ENCODE peak calls at places on chromosomes 2 and 18, in six cellular contexts. One of them, this sample, is unnamed.
A peak's percentile ranks its signal among the peaks of the same experiment; 100 is the strongest.

GRCh38 chr2:238133499-238134392 is 4.7 kb upstream of the KLHL30 start:
- DNase-seq in ovary: no peak
- DNase-seq in breast epithelium: no peak
- DNase-seq in body of pancreas: no peak
- DNase-seq in K562: no peak
- DNase-seq in erythroblast: no peak
- DNase-seq in this sample: no peak

GRCh38 chr2:42072349-42073118 is 24.7 kb downstream of the PKDCC start:
- DNase-seq in breast epithelium: no peak
- DNase-seq in K562: no peak
- DNase-seq in body of pancreas: peak; percentile 22
- DNase-seq in ovary: no peak
- DNase-seq in erythroblast: no peak
- DNase-seq in this sample: peak; percentile 61

GRCh38 chr18:45548614-45549013 is 66.7 kb upstream of the SLC14A2 start:
- DNase-seq in ovary: no peak
- DNase-seq in body of pancreas: no peak
- DNase-seq in K562: no peak
- DNase-seq in erythroblast: no peak
- DNase-seq in breast epithelium: no peak
- DNase-seq in this sample: no peak

GRCh38 chr2:15943378-15943851 is 3.1 kb downstream of the MYCN start:
- DNase-seq in K562: peak; percentile 69
- DNase-seq in breast epithelium: no peak
- DNase-seq in erythroblast: no peak
- DNase-seq in body of pancreas: no peak
- DNase-seq in ovary: peak; percentile 39
- DNase-seq in this sample: peak; percentile 18

GRCh38 chr18:9038277-9038871 is 64.1 kb upstream of the NDUFV2 start:
- DNase-seq in body of pancreas: no peak
- DNase-seq in K562: no peak
- DNase-seq in ovary: no peak
- DNase-seq in breast epithelium: no peak
- DNase-seq in erythroblast: no peak
- DNase-seq in this sample: no peak

GRCh38 chr2:241049739-241050623 is 51.6 kb downstream of the SNED1 start:
- DNase-seq in ovary: peak; percentile 15
- DNase-seq in erythroblast: peak; percentile 27
- DNase-seq in K562: peak; percentile 59
- DNase-seq in body of pancreas: no peak
- DNase-seq in breast epithelium: no peak
- DNase-seq in this sample: no peak

GRCh38 chr2:2793514-2793913 is 462.4 kb upstream of the MYT1L start:
- DNase-seq in breast epithelium: no peak
- DNase-seq in erythroblast: no peak
- DNase-seq in K562: no peak
- DNase-seq in body of pancreas: no peak
- DNase-seq in ovary: no peak
- DNase-seq in this sample: no peak

GRCh38 chr2:37878536-37878935 is 46.6 kb upstream of the RMDN2 start:
- DNase-seq in breast epithelium: no peak
- DNase-seq in ovary: no peak
- DNase-seq in body of pancreas: no peak
- DNase-seq in erythroblast: no peak
- DNase-seq in K562: no peak
- DNase-seq in this sample: no peak

GRCh38 chr2:71181316-71181715 is 45.6 kb downstream of the PAIP2B start:
- DNase-seq in ovary: no peak
- DNase-seq in K562: no peak
- DNase-seq in body of pancreas: no peak
- DNase-seq in breast epithelium: no peak
- DNase-seq in erythroblast: no peak
- DNase-seq in this sample: no peak

GRCh38 chr2:156455366-156455975 is 19.3 kb downstream of the GPD2 start:
- DNase-seq in breast epithelium: no peak
- DNase-seq in erythroblast: no peak
- DNase-seq in body of pancreas: no peak
- DNase-seq in K562: no peak
- DNase-seq in ovary: no peak
- DNase-seq in this sample: no peak

GRCh38 chr18:49238433-49239042 is 221.9 kb downstream of the DYM start:
- DNase-seq in erythroblast: peak; percentile 43
- DNase-seq in K562: no peak
- DNase-seq in breast epithelium: no peak
- DNase-seq in body of pancreas: no peak
- DNase-seq in ovary: no peak
- DNase-seq in this sample: peak; percentile 50

GRCh38 chr2:113692698-113693428 is 63.6 kb downstream of the SLC35F5 start:
- DNase-seq in erythroblast: no peak
- DNase-seq in ovary: no peak
- DNase-seq in K562: no peak
- DNase-seq in body of pancreas: no peak
- DNase-seq in breast epithelium: no peak
- DNase-seq in this sample: peak; percentile 66

GRCh38 chr2:26001743-26002341 is 19.5 kb upstream of the KIF3C start:
- DNase-seq in breast epithelium: no peak
- DNase-seq in erythroblast: no peak
- DNase-seq in ovary: peak; percentile 59
- DNase-seq in K562: no peak
- DNase-seq in body of pancreas: peak; percentile 90
- DNase-seq in this sample: no peak

GRCh38 chr2:9286553-9287399 is 80.2 kb downstream of the ASAP2 start:
- DNase-seq in K562: no peak
- DNase-seq in body of pancreas: no peak
- DNase-seq in breast epithelium: no peak
- DNase-seq in ovary: no peak
- DNase-seq in erythroblast: no peak
- DNase-seq in this sample: no peak

GRCh38 chr2:9288681-9289338 is 82.2 kb downstream of the ASAP2 start:
- DNase-seq in erythroblast: no peak
- DNase-seq in ovary: no peak
- DNase-seq in K562: no peak
- DNase-seq in breast epithelium: no peak
- DNase-seq in body of pancreas: no peak
- DNase-seq in this sample: no peak

GRCh38 chr2:9287400-9288059 is 80.9 kb downstream of the ASAP2 start:
- DNase-seq in breast epithelium: no peak
- DNase-seq in K562: no peak
- DNase-seq in ovary: no peak
- DNase-seq in erythroblast: no peak
- DNase-seq in body of pancreas: no peak
- DNase-seq in this sample: peak; percentile 44

GRCh38 chr2:9285921-9286320 is 79.3 kb downstream of the ASAP2 start:
- DNase-seq in ovary: no peak
- DNase-seq in body of pancreas: no peak
- DNase-seq in erythroblast: no peak
- DNase-seq in K562: no peak
- DNase-seq in breast epithelium: no peak
- DNase-seq in this sample: no peak

DNA sequence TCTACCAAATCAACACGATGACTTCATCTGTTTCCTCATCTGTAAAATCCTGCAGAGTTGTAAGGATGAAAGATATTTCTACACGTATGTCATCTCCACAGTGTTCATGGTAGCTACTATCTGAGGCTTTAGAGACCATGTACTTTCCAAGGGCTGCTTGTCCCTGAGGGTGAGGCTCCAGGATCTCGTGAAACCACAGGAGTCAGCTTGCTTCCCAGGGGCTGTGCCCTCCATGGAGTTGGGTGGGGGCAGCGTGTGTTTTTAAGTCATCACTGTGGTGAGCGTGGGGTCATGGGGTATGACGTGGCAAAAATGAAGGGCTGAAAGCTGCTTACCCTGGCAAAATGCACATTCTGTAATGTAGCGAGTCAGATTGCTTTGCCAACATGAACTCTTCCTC is 81.6 kb downstream of the ASAP2 start:
- DNase-seq in body of pancreas: no peak
- DNase-seq in ovary: no peak
- DNase-seq in K562: no peak
- DNase-seq in erythroblast: no peak
- DNase-seq in breast epithelium: no peak
- DNase-seq in this sample: no peak
- TF ChIP-seq POLR2A in body of pancreas: no peak
- TF ChIP-seq POLR2A in ovary: no peak
- TF ChIP-seq POLR2A in K562: no peak
- TF ChIP-seq POLR2A in erythroblast: no peak
- TF ChIP-seq POLR2A in breast epithelium: no peak
- TF ChIP-seq POLR2A in this sample: no peak

DNA sequence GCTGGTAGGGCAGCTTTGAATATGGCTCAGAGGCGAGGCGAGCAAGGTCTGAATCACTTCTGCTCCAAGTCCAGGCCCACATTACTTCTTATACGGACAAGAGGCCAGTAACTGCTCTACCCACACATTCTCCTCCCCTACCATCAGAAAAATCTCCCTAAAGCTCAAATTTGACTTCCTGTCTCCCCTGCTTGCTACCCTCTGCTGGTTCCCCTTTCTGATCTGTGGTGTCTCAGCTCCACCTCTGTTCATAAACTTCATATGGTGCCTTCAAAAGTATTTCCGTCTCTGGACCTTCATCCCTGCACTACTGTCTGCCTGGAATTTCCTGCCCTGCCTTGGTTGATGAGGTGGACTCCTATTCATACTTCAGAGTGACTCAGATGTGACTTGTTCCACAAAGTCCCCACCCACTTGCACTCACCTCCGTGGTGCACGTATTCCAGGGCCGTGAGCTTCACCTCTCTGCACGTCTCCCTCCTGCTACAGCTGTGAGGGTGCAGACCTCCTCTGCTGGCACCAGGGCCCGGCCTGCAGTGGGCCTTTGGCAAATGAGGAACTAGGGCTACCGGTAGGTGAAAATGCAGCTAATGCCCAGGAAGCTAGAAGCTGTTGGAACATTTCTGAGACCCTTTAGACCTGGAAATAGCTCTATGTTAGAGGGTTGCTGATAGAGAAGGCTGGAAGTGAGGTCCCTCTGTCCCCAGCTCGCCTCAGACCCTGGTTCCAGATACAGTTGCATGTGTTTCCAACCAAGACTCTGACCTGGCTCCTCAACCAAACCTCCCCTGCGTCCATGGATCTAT is 24.6 kb upstream of the KCMF1 start:
- DNase-seq in breast epithelium: no peak
- DNase-seq in ovary: no peak
- DNase-seq in body of pancreas: no peak
- DNase-seq in K562: no peak
- DNase-seq in erythroblast: no peak
- DNase-seq in this sample: peak; percentile 90
- TF ChIP-seq POLR2A in breast epithelium: no peak
- TF ChIP-seq POLR2A in ovary: no peak
- TF ChIP-seq POLR2A in body of pancreas: no peak
- TF ChIP-seq POLR2A in K562: no peak
- TF ChIP-seq POLR2A in erythroblast: no peak
- TF ChIP-seq POLR2A in this sample: no peak

DNA sequence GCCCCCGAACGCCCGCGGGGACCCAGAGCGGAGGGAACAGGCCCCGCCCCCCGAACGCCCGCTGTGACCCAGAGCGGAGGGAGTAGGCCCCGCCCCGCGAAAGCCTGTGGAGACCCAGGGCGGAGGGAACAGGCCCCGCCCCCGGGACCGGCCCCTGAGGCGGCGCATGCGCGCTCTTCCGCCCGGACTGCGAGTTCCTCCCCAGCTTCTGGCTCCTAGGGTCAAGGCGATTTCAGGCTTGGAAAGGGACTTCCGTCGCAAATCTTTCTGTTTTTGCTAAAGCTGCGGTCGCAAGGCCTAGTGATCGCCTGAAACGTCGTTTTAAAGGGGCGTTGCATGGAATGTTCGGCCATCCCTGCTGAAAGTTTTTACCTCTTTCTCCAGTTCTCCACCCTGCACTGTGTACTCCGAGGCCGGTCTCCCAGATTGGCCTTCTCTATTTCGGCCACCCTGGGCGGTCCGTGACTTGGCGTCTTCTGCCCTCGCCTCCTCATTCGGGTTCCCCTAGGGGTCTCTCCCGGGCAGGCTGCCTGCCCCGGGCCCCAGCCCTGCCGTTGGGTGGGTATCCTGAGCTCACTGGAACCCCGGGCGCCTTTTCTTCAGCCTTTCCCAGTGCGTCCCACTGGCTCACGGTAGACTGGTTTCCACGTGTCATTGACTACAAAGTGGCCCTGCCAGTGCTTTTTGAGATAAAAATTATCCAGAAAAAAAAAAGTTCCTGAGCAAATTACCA is 372 bp upstream of the WDSUB1 start:
- DNase-seq in body of pancreas: peak; percentile 100
- DNase-seq in erythroblast: peak; percentile 96
- DNase-seq in K562: peak; percentile 100
- DNase-seq in ovary: peak; percentile 98
- DNase-seq in breast epithelium: peak; percentile 98
- DNase-seq in this sample: peak; percentile 97
- TF ChIP-seq POLR2A in body of pancreas: peak; percentile 49
- TF ChIP-seq POLR2A in erythroblast: peak; percentile 80
- TF ChIP-seq POLR2A in K562: peak; percentile 96
- TF ChIP-seq POLR2A in ovary: peak; percentile 43
- TF ChIP-seq POLR2A in breast epithelium: peak; percentile 17
- TF ChIP-seq POLR2A in this sample: peak; percentile 58

GRCh38 chr18:48163184-48164095 is 233.0 kb upstream of the SMAD2 start:
- DNase-seq in ovary: peak; percentile 13
- DNase-seq in body of pancreas: no peak
- DNase-seq in K562: no peak
- DNase-seq in erythroblast: no peak
- DNase-seq in breast epithelium: no peak
- DNase-seq in this sample: no peak

GRCh38 chr18:48160622-48161021 is 230.2 kb upstream of the SMAD2 start:
- DNase-seq in K562: no peak
- DNase-seq in ovary: peak; percentile 16
- DNase-seq in erythroblast: no peak
- DNase-seq in breast epithelium: no peak
- DNase-seq in body of pancreas: no peak
- DNase-seq in this sample: no peak

GRCh38 chr18:48161911-48162698 is 231.6 kb upstream of the SMAD2 start:
- DNase-seq in erythroblast: no peak
- DNase-seq in ovary: no peak
- DNase-seq in breast epithelium: no peak
- DNase-seq in body of pancreas: peak; percentile 71
- DNase-seq in K562: no peak
- DNase-seq in this sample: peak; percentile 75

GRCh38 chr18:48159816-48160215 is 229.4 kb upstream of the SMAD2 start:
- DNase-seq in K562: no peak
- DNase-seq in ovary: peak; percentile 14
- DNase-seq in breast epithelium: no peak
- DNase-seq in body of pancreas: no peak
- DNase-seq in erythroblast: no peak
- DNase-seq in this sample: no peak

DNA sequence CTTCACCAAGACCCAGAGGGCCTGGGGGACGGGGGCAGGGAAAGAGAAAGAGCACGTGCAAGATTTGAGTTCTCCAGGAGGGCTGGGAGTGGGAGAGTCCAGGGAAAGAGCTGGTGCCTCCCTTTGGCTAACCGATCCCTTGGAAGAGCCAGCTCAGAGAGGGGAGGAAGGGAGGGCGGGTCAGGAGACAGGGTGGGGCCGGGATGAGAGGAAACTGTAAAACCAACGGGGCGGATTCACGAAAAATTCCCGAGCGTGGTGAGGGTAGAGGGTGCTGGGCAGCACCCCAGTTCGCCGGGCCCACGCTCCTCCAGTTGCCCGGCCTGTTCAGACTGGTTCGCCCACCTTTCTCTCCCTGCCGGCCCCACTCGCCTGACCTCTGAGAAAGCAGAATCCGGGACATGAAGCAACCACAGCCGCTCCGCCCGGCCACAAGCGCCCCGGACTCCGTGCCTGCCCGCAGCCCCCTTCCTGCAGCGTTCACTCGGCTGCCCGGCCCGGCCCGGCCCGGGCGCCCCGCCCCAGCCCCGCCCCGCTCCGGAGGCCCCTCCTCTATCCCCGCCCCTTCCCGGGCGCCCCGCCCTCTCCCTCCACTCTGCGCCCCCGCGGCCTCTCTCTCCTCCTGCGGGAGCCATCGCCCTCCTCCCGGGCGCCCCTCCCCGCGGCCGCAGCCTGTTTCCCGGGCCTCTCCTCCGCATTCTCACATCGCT is 230.9 kb upstream of the SMAD2 start:
- DNase-seq in K562: peak; percentile 90
- DNase-seq in breast epithelium: peak; percentile 85
- DNase-seq in ovary: peak; percentile 91
- DNase-seq in body of pancreas: peak; percentile 84
- DNase-seq in erythroblast: peak; percentile 55
- DNase-seq in this sample: peak; percentile 90
- TF ChIP-seq POLR2A in K562: no peak
- TF ChIP-seq POLR2A in breast epithelium: no peak
- TF ChIP-seq POLR2A in ovary: peak; percentile 53
- TF ChIP-seq POLR2A in body of pancreas: no peak
- TF ChIP-seq POLR2A in erythroblast: no peak
- TF ChIP-seq POLR2A in this sample: peak; percentile 49